ENCODE peak calls at places on chromosomes 4 and X, in six cellular contexts. X, E, G, Z, W and H are unnamed samples.

GRCh38 chr4:10527438-10527837 is 70.2 kb upstream of the ZNF518B start:
- DNase-seq in X (no peak), W (no peak), Z (no peak), G (no peak), E (no peak), H (no peak)

GRCh38 chrX:149284616-149285015 is 220.5 kb downstream of the IDS start:
- DNase-seq in W (no peak), X (no peak), Z (no peak), E (no peak), G (no peak), H (no peak)

GRCh38 chrX:26100421-26100920 is 37.7 kb upstream of the MAGEB18 start:
- DNase-seq in G (no peak), X (no peak), Z (no peak), W (no peak), E (no peak), H (no peak)

GRCh38 chr4:80586716-80587115 is 251.2 kb downstream of the CFAP299 start:
- DNase-seq in G (no peak), Z (no peak), X (no peak), E (no peak), W (no peak), H (no peak)

GRCh38 chrX:87006561-87006960 is 511.0 kb upstream of the KLHL4 start:
- DNase-seq in Z (no peak), G (no peak), E (no peak), W (no peak), X (no peak), H (no peak)

GRCh38 chrX:47218920-47219815 is 687 bp downstream of the CDK16 start:
- DNase-seq in X (peak; percentile 71), E (no peak), W (no peak), G (peak; percentile 68), Z (no peak), H (peak; percentile 24)

GRCh38 chrX:42530027-42530426 is 247.9 kb downstream of the PPP1R2C start:
- DNase-seq in Z (no peak), W (no peak), G (no peak), X (no peak), E (no peak), H (no peak)

GRCh38 chr4:146132445-146132844 is 43.1 kb upstream of the LSM6 start:
- DNase-seq in E (peak; percentile 70), X (no peak), W (no peak), G (no peak), Z (no peak), H (no peak)

GRCh38 chr4:157701695-157701994 is 471.2 kb downstream of the GASK1B start:
- DNase-seq in E (no peak), X (no peak), G (no peak), Z (no peak), W (no peak), H (no peak)

GRCh38 chr4:7041851-7042696 is 1.1 kb upstream of the TADA2B start:
- DNase-seq in Z (no peak), G (peak; percentile 53), W (no peak), E (no peak), X (peak; percentile 72), H (no peak)

GRCh38 chr4:120977435-120977997 is 55.0 kb upstream of the PRDM5 start:
- DNase-seq in X (peak; percentile 15), W (peak; percentile 10), G (no peak), E (no peak), Z (no peak), H (peak; percentile 7)

GRCh38 chr4:7861440-7861881 is 78.2 kb downstream of the AFAP1 start:
- DNase-seq in Z (peak; percentile 61), W (no peak), G (no peak), X (no peak), E (no peak), H (peak; percentile 77)

GRCh38 chr4:40448875-40449274 is 113.7 kb downstream of the CHRNA9 start:
- DNase-seq in W (no peak), Z (no peak), E (no peak), G (no peak), X (no peak), H (peak; percentile 50)

GRCh38 chrX:18722500-18723071 is 15.1 kb downstream of the PPEF1 start:
- DNase-seq in G (no peak), Z (no peak), E (no peak), X (no peak), W (no peak), H (no peak)

GRCh38 chrX:153642655-153643430 is 4.2 kb upstream of the DUSP9 start:
- DNase-seq in Z (no peak), E (no peak), G (no peak), X (peak; percentile 32), W (no peak), H (no peak)

GRCh38 chrX:153645151-153645550 is 1.9 kb upstream of the DUSP9 start:
- DNase-seq in E (no peak), W (no peak), Z (no peak), X (no peak), G (no peak), H (no peak)

GRCh38 chrX:153642313-153642654 is 4.7 kb upstream of the DUSP9 start:
- DNase-seq in Z (no peak), E (no peak), G (peak; percentile 60), X (peak; percentile 75), W (no peak), H (no peak)

GRCh38 chrX:153644356-153645125 is 2.5 kb upstream of the DUSP9 start:
- DNase-seq in G (no peak), W (no peak), X (peak; percentile 69), Z (no peak), E (no peak), H (no peak)

DNA sequence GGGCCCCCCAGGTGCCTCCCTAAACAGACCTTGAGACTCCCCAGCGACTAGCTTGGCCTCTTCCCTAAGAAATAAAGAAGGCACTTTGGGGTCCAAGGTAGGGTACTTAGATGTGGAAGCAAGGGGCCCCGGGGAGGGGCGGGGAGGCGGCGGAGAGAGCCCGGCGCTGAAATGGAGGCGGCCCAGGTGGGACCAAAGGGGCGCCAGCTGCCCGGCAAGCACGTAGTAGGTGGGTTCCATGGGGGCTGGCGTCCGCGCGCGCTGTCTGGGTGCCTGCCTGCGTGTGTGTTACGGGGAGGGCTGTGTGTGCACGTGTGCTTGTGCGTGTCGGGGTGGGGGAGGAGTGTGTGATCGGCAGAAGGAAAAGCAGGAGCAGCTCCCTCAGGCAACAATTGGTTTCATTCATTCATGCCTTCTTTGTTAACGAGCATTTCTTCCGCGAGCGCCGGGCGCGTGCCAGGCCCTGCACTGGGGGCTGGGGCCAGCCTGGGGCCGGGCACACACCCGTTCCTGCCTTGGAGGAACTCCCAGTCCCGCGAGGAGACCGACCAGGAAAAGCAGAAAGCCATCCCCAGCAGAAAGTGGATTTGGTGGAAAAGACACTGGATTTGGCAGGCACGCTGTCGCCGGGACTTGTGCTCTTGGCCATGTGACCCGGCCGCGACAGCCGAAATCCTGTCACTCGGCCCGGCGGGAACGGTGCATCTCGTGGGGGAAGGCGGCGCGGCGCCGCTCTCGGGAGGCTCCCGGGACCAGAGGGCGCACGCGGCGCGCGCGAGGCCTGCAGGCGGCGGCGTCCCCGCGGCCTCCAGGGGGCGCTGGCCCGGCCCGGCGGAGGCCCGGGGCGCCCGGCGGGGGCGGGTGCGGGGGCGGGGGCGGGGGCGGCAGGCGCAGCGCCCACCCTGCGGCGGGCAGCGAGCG is 3.3 kb upstream of the DUSP9 start:
- DNase-seq in Z (no peak), G (peak; percentile 72), E (no peak), X (peak; percentile 83), W (no peak), H (peak; percentile 44)
- TF ChIP-seq CHD2 in Z (no peak), G (no peak), E (no peak), X (no peak), W (no peak), H (no peak)

GRCh38 chrX:39475372-39475771 is 622.4 kb downstream of the BCOR start:
- DNase-seq in E (no peak), X (no peak), Z (no peak), W (no peak), G (peak; percentile 10), H (no peak)
- TF ChIP-seq CHD2 in E (no peak), X (no peak), Z (no peak), W (no peak), G (no peak), H (no peak)

DNA sequence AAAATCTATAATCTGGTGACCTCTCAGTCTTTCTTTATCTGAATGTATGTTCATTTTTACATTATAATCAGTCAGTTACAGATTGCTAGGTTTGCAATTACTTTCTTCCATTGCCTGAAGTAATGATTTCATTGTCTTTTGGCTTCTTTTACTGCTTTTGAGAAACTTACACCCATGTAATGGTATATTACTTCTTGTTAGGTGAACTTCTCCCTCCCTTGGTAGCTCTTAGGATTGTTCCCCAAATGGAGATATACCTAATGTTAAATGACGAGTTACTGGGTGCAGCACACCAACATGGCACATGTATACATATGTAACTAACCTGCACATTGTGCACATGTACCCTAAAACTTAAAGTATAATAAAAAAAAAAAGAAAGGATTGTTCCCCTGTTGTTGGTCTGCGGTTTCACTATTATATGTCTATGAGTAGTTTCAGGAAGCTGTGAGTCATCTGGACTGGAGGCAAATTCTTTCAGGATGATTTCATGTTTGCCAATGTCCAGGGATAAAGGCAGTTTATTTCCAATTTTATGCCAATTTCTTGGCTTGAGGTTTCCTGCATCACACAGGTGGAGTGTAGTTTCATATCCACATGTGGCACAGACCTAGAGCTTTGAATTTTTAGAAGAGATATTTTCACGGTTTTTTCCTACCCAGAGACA is 21.8 kb downstream of the SPANXC start:
- DNase-seq in X (no peak), Z (no peak), W (no peak), G (no peak), E (no peak), H (peak; percentile 50)
- TF ChIP-seq CHD2 in X (no peak), Z (no peak), W (no peak), G (no peak), E (no peak), H (no peak)

GRCh38 chrX:2503591-2504500 is 3.1 kb upstream of the DHRSX start:
- DNase-seq in X (no peak), G (no peak), W (no peak), E (no peak), Z (no peak), H (no peak)

GRCh38 chrX:2501246-2502102 is 698 bp upstream of the DHRSX start:
- DNase-seq in W (no peak), G (peak; percentile 10), E (no peak), X (no peak), Z (no peak), H (no peak)

GRCh38 chrX:2504706-2505332 is 4.0 kb upstream of the DHRSX start:
- DNase-seq in W (no peak), Z (no peak), E (no peak), X (no peak), G (no peak), H (no peak)

GRCh38 chrX:2502120-2502667 is 1.4 kb upstream of the DHRSX start:
- DNase-seq in W (no peak), X (no peak), Z (no peak), G (no peak), E (no peak), H (no peak)

DNA sequence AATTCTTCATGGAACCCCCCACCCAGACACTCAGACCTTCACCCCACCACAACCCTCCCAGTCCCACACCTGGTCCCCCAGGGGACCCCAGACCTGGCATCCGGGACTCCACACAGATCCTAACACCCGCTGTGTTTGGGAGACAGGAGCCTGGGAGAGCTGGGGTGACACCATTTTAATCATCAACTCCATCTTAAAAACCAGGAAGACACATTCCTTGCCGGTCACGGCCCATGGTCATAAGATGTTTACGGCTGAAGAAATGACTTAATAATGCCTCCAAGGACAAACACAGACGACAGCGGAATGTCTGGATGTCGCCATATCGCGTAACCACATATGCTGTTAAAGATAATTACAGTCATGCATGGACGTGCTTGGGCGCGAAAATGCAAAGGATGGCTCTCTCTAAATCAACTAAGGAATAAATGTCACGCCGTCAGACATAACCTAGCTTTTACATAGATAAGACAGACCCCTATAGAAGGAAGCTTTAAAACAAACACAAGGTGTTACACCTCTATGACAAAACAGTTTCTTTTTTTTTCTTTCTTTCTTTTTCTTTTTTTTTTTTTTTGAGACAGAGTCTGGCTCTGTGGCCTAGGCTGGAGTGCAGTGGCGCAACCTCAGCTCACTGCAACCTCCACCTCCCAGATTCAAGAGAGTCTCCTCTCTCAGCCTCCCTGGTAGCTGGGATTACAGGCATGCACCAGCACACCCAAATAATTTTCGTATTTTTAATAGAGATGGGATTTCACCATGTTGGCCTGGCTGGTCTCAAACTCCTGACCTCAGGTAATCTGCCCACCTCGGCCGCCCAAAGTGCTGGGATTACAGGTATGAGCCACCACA is 2.1 kb upstream of the DHRSX start:
- DNase-seq in E (no peak), G (peak; percentile 35), X (no peak), Z (no peak), W (no peak), H (peak; percentile 89)
- TF ChIP-seq CHD2 in E (no peak), G (no peak), X (no peak), Z (no peak), W (no peak), H (no peak)